ENCODE peak calls at places on chromosomes 6 and 20, in ten cellular contexts. B is NCI-H1105 treated with DMSO at 0.1 percent for 48 hours; F is transverse colon; L is aorta; D is stromal cell of bone marrow; Z is AG09309; V is occipital lobe; E is activated naive CD4-positive, alpha-beta T cell; I is T-helper 2 cell; S is activated CD4-positive, alpha-beta T cell treated with anti-CD3 and anti-CD28 coated beads for 4 hours. U is an unnamed sample.

GRCh38 chr6:143621876-143622605 is 55.7 kb upstream of the PHACTR2 start:
- DNase-seq in D (no peak), B (no peak), E (no peak), S (no peak), V (no peak), Z (no peak), L (no peak), F (no peak), I (no peak), U (no peak)

GRCh38 chr20:23412026-23412425 is 9.3 kb downstream of the NAPB start:
- DNase-seq in S (no peak), Z (no peak), I (no peak), D (no peak), L (no peak), F (no peak), V (no peak), E (no peak), B (no peak), U (no peak)

GRCh38 chr20:64030371-64031134 is 5.4 kb upstream of the C20orf204 start:
- DNase-seq in D (no peak), E (no peak), F (peak), L (no peak), S (no peak), I (no peak), V (no peak), Z (no peak), B (no peak), U (no peak)

GRCh38 chr6:52081237-52081636 is 6.2 kb downstream of the PKHD1 start:
- DNase-seq in S (no peak), I (no peak), V (no peak), E (no peak), D (no peak), Z (no peak), B (no peak), F (no peak), L (no peak), U (no peak)

GRCh38 chr6:75563032-75563431 is 38.6 kb upstream of the SENP6 start:
- DNase-seq in B (peak), L (no peak), V (no peak), F (no peak), I (no peak), D (no peak), Z (no peak), E (no peak), S (peak), U (no peak)

GRCh38 chr6:41505084-41506049 is 40.8 kb upstream of the FOXP4 start:
- DNase-seq in D (peak), I (no peak), L (peak), F (peak), E (no peak), V (no peak), B (peak), Z (peak), S (no peak), U (peak)

GRCh38 chr6:104050455-104050854 is 809.3 kb downstream of the HACE1 start:
- DNase-seq in D (no peak), S (no peak), B (no peak), F (no peak), E (no peak), L (no peak), I (no peak), Z (no peak), V (no peak), U (no peak)

GRCh38 chr6:109292983-109293586 is 89.2 kb downstream of the CD164 start:
- DNase-seq in D (no peak), Z (no peak), E (no peak), B (no peak), S (no peak), I (no peak), F (no peak), V (no peak), L (no peak), U (no peak)

GRCh38 chr6:128390168-128390567 is 130.2 kb downstream of the PTPRK start:
- DNase-seq in I (no peak), Z (no peak), E (no peak), V (no peak), B (no peak), L (no peak), S (no peak), D (peak), F (no peak), U (no peak)

GRCh38 chr20:51412333-51412761 is 130.2 kb downstream of the NFATC2 start:
- DNase-seq in L (no peak), S (no peak), Z (no peak), I (no peak), B (no peak), D (peak), E (no peak), F (no peak), V (peak), U (peak)

GRCh38 chr6:145863988-145864616 is 49.5 kb upstream of the FBXO30 start:
- DNase-seq in E (no peak), B (no peak), S (no peak), Z (no peak), V (no peak), F (no peak), D (no peak), L (no peak), I (no peak), U (no peak)

GRCh38 chr6:137033828-137034227 is 10.9 kb downstream of the IL20RA start:
- DNase-seq in E (no peak), S (peak), B (no peak), Z (no peak), I (peak), F (no peak), V (no peak), D (no peak), L (no peak), U (no peak)

GRCh38 chr6:21678990-21679389 is 85.4 kb downstream of the SOX4 start:
- DNase-seq in I (no peak), L (no peak), D (no peak), B (no peak), S (no peak), E (no peak), V (no peak), Z (no peak), F (no peak), U (no peak)

GRCh38 chr20:22716824-22717351 is 132.5 kb upstream of the FOXA2 start:
- DNase-seq in I (no peak), B (no peak), L (no peak), V (no peak), Z (no peak), E (no peak), D (no peak), F (no peak), S (no peak), U (no peak)

GRCh38 chr6:31729515-31729978 is 448 bp upstream of the DDAH2 start:
- DNase-seq in L (peak), S (peak), E (peak), D (peak), F (peak), I (peak), B (peak), V (peak), Z (no peak), U (peak)

GRCh38 chr6:167827588-167828324 is 1.0 kb downstream of the AFDN start:
- DNase-seq in S (peak), V (no peak), F (peak), B (peak), L (peak), E (no peak), D (no peak), Z (no peak), I (peak), U (peak)

GRCh38 chr6:142570221-142570671 is 268.4 kb downstream of the ADGRG6 start:
- DNase-seq in S (no peak), D (peak), F (no peak), V (no peak), E (no peak), L (no peak), B (no peak), I (no peak), Z (no peak), U (no peak)

GRCh38 chr6:139285590-139285989 is 6.2 kb downstream of the TXLNB start:
- DNase-seq in S (no peak), I (no peak), D (no peak), E (no peak), Z (no peak), V (no peak), B (no peak), L (no peak), F (no peak), U (no peak)

GRCh38 chr20:24768977-24769675 is 179.9 kb upstream of the CST7 start:
- DNase-seq in I (no peak), Z (no peak), D (no peak), L (no peak), B (no peak), F (no peak), E (no peak), S (no peak), V (no peak), U (no peak)

GRCh38 chr6:167567142-167568033 is 242.5 kb downstream of the TTLL2 start:
- DNase-seq in D (no peak), F (no peak), L (no peak), B (no peak), Z (no peak), E (no peak), I (no peak), V (no peak), S (no peak), U (no peak)

GRCh38 chr6:168288781-168289570 is 30.6 kb downstream of the DACT2 start:
- DNase-seq in E (no peak), L (no peak), F (no peak), D (no peak), B (no peak), Z (no peak), V (no peak), S (no peak), I (no peak), U (no peak)

GRCh38 chr6:137657351-137657911 is 163.2 kb upstream of the OLIG3 start:
- DNase-seq in S (no peak), E (no peak), D (no peak), Z (no peak), I (no peak), V (no peak), B (no peak), F (no peak), L (no peak), U (no peak)